ENCODE peak calls at places on chromosomes 13 and 19, in four cellular contexts. G is endothelial cell of umbilical vein, V is esophagus squamous epithelium, I is heart left ventricle. L is an unnamed sample.

GRCh38 chr13:67353891-67354459 is 123.8 kb upstream of the PCDH9 start:
- DNase-seq in I (no peak), G (no peak), V (no peak), L (no peak)

GRCh38 chr13:49998714-49999624 is 2.1 kb downstream of the TRIM13 start:
- DNase-seq in G (no peak), V (no peak), I (no peak), L (no peak)

GRCh38 chr19:4524808-4525562 is 6.7 kb upstream of the PLIN4 start:
- DNase-seq in G (peak; percentile 31), I (no peak), V (no peak), L (no peak)

GRCh38 chr19:39074942-39075341 is 9.2 kb upstream of the ACP7 start:
- DNase-seq in I (no peak), G (no peak), V (no peak), L (no peak)

GRCh38 chr13:98413796-98414195 is 163.1 kb downstream of the STK24 start:
- DNase-seq in V (no peak), G (no peak), I (no peak), L (no peak)

GRCh38 chr13:82947121-82948077 is 934.9 kb downstream of the SLITRK1 start:
- DNase-seq in I (no peak), V (no peak), G (no peak), L (no peak)

GRCh38 chr13:113874177-113874576 is 10.3 kb upstream of the GAS6 start:
- DNase-seq in I (no peak), V (no peak), G (no peak), L (peak; percentile 14)

GRCh38 chr19:41299755-41300089 is 10.2 kb upstream of the CCDC97 start:
- DNase-seq in V (no peak), G (peak; percentile 29), I (no peak), L (no peak)

GRCh38 chr13:40069173-40070044 is 413.9 kb downstream of the COG6 start:
- DNase-seq in G (peak; percentile 69), I (peak; percentile 76), V (no peak), L (peak; percentile 91)

GRCh38 chr13:57637515-57637914 is 6.0 kb downstream of the PCDH17 start:
- DNase-seq in V (no peak), G (no peak), I (no peak), L (no peak)

GRCh38 chr13:105762096-105762495 is 773.4 kb downstream of the EFNB2 start:
- DNase-seq in V (no peak), I (no peak), G (no peak), L (no peak)

GRCh38 chr19:38898788-38899446 is 501 bp downstream of the SIRT2 start:
- DNase-seq in I (no peak), G (no peak), V (no peak), L (no peak)

GRCh38 chr19:48461982-48462655 is 6.7 kb downstream of the KCNJ14 start:
- DNase-seq in G (no peak), V (no peak), I (peak; percentile 64), L (no peak)

GRCh38 chr13:79516590-79516989 is 35.6 kb downstream of the NDFIP2 start:
- DNase-seq in I (no peak), V (no peak), G (peak; percentile 44), L (no peak)

GRCh38 chr13:85652536-85652935 is 146.7 kb downstream of the SLITRK6 start:
- DNase-seq in V (no peak), I (no peak), G (no peak), L (no peak)

GRCh38 chr19:46470376-46470775 is 987 bp downstream of the PNMA8A start:
- DNase-seq in I (no peak), V (no peak), G (no peak), L (no peak)

GRCh38 chr19:38877781-38878574 is at the start of gene RINL:
- DNase-seq in V (no peak), I (peak; percentile 58), G (peak; percentile 26), L (no peak)

GRCh38 chr13:112895521-112896465 is 73.2 kb upstream of the MCF2L start:
- DNase-seq in G (no peak), V (no peak), I (peak; percentile 34), L (no peak)

GRCh38 chr19:44725251-44725650 is 23.3 kb upstream of the BCL3 start:
- DNase-seq in V (no peak), I (no peak), G (no peak), L (no peak)

GRCh38 chr13:108780706-108781105 is 151.3 kb downstream of the MYO16 start:
- DNase-seq in I (no peak), G (no peak), V (no peak), L (no peak)

GRCh38 chr19:35756373-35757230 is at the start of gene HSPB6:
- DNase-seq in I (peak; percentile 90), G (peak; percentile 37), V (no peak), L (no peak)

GRCh38 chr13:95382411-95382810 is 81.2 kb upstream of the ABCC4 start:
- DNase-seq in G (no peak), V (no peak), I (no peak), L (no peak)

GRCh38 chr19:10111405-10111811 is at the start of gene P2RY11:
- DNase-seq in V (no peak), G (no peak), I (peak; percentile 66), L (no peak)

GRCh38 chr19:13918726-13919411 is 12.9 kb downstream of the CC2D1A start:
- DNase-seq in G (no peak), V (no peak), I (no peak), L (no peak)

GRCh38 chr19:28633223-28634030 is 579.5 kb downstream of the UQCRFS1 start:
- DNase-seq in G (no peak), I (no peak), V (no peak), L (peak; percentile 75)

DNA sequence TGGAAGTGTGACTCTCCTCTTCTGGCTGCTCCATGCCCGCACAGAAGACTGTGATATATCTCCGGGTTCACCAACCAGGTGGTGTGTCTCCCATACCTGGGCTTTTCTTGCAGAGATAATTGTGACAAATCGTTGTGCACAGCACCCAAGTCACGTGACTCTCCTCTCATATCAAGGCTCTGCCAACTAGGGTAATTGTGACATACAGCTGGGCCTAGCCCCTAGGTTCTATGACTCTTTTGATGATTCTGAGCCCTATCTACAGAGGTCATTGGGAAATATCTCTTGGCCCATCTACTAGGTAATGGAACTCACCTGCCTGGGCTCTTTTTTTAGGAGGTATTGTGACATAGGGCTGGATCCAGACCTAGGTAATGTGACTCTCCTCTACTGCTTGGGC is 89.8 kb downstream of the ZNF429 start:
- DNase-seq in V (no peak), G (no peak), I (no peak), L (no peak)
- H3K4me1 ChIP-seq in V (no peaks in the 10 kb centered on the region), G (no peaks in the 10 kb centered on the region), I (no peaks in the 10 kb centered on the region), L (no peaks in the 10 kb centered on the region)

DNA sequence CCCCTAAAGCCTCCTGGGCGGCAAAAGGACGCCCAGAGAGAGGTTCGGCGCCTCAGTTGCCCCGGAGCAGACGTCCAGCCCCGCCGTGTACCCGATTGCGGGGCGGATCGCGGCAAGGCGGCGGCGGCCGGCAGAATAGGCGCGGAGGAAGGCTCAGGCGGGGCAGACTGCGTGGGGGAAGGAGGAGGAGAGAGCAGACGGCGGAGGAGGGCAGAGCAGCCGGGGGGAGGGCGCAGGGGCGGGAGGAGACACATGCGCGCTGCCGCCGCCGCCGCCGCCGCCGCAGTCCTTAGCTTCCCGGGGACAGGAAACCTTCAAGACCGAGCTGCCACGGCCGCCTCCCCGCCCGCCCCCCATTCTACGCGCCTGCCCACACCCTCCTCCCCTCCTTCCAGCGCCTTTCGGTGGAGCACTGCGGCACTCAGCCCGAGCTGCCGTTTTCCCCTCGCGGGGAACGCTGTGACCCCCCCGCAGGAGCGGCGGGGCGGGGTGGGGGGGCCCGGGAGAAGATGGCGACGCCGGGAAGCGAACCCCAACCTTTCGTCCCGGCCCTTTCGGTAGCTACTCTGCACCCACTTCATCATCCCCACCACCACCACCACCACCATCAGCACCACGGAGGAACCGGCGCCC is at the start of gene LRCH1:
- DNase-seq in I (peak; percentile 95), V (peak; percentile 69), G (peak; percentile 84), L (peak; percentile 97)
- TF ChIP-seq POLR2A in I (no peak), V (no peak), G (no peak), L (no peak)

GRCh38 chr19:18010149-18010548 is 2.2 kb downstream of the ARRDC2 start:
- DNase-seq in G (no peak), V (no peak), I (no peak), L (no peak)
- H3K4me1 ChIP-seq in G (peaks cover 7% of the 10 kb centered on the region), V (peaks cover 65% of the 10 kb centered on the region), I (peaks cover 13% of the 10 kb centered on the region), L (peaks cover 75% of the 10 kb centered on the region)

DNA sequence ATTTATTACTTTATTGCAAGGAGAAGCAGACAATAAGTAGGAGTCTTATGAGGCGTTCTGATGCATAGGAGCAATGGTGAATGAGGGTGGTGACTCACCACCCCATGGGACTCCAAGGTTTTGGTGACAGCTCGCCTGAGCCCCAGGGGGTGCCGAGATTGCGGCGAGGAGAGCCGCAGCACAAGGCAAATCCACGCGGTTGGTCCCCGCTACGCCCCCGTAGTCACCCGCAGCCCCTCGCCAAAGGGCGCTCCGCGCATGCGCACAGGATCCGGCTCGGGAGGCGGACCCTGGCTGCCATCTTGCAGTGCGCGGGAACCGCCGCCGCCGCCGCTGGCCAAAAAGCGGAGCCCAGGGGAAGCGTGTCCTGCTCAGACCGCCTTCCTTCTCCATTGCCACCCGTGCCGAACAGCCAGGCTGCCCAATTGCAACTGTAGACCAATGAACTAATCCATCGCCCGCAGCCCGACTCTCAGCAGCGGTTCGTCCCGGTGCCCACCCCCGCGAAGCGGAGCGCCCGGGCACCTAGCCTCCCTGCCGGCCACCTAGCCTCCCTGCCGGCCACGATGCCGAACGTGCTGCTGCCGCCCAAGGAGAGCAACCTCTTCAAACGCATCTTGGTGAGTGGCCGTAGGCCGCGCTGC is at the start of gene NAA16:
- DNase-seq in I (peak; percentile 97), V (peak; percentile 47), G (peak; percentile 93), L (peak; percentile 96)
- TF ChIP-seq POLR2A in I (no peak), V (no peak), G (peak; percentile 84), L (peak; percentile 64)

GRCh38 chr19:570315-570714 is 2.1 kb upstream of the BSG start:
- DNase-seq in V (no peak), I (peak; percentile 50), G (no peak), L (no peak)
- H3K4me1 ChIP-seq in V (peaks cover 38% of the 10 kb centered on the region), I (peaks cover 27% of the 10 kb centered on the region), G (peaks cover 17% of the 10 kb centered on the region), L (peaks cover 39% of the 10 kb centered on the region)

GRCh38 chr19:19610376-19611240 is 7.9 kb downstream of the PBX4 start:
- DNase-seq in V (no peak), I (no peak), G (no peak), L (no peak)
- TF ChIP-seq POLR2A in V (no peak), I (no peak), G (no peak), L (no peak)